ENCODE peak calls at places on chromosome 20, in nine cellular contexts. A, S, Y, D, V, I, N, L and F are unnamed samples.

GRCh38 chr20:39563406-39563805 is 601.3 kb downstream of the DHX35 start:
- DNase-seq in A (no peak), S (no peak), Y (no peak), D (no peak), V (no peak), I (no peak), N (no peak), L (no peak), F (no peak)

GRCh38 chr20:53194891-53195290 is 222.7 kb downstream of the TSHZ2 start:
- DNase-seq in A (no peak), S (no peak), Y (no peak), D (no peak), V (no peak), I (no peak), N (no peak), L (no peak), F (no peak)

GRCh38 chr20:43925215-43925614 is 10.6 kb downstream of the TOX2 start:
- DNase-seq in A (peak), S (peak), Y (no peak), D (no peak), V (no peak), I (no peak), N (no peak), L (no peak), F (no peak)

GRCh38 chr20:44171775-44172571 is 15.0 kb downstream of the JPH2 start:
- DNase-seq in A (no peak), S (no peak), Y (no peak), D (no peak), V (no peak), I (no peak), N (no peak), L (no peak), F (no peak)

GRCh38 chr20:62196286-62196685 is 13.5 kb downstream of the MTG2 start:
- DNase-seq in A (no peak), S (no peak), Y (no peak), D (no peak), V (no peak), I (no peak), N (no peak), L (no peak), F (no peak)

GRCh38 chr20:42492998-42493397 is 696.7 kb downstream of the PTPRT start:
- DNase-seq in A (no peak), S (no peak), Y (no peak), D (no peak), V (no peak), I (no peak), N (no peak), L (no peak), F (no peak)

GRCh38 chr20:14800743-14801425 is 463.5 kb upstream of the FLRT3 start:
- DNase-seq in A (no peak), S (no peak), Y (no peak), D (no peak), V (no peak), I (no peak), N (no peak), L (no peak), F (no peak)

GRCh38 chr20:8335796-8336195 is 203.7 kb downstream of the PLCB1 start:
- DNase-seq in A (no peak), S (no peak), Y (no peak), D (no peak), V (no peak), I (no peak), N (no peak), L (no peak), F (no peak)

GRCh38 chr20:48912065-48912464 is 9.4 kb upstream of the ARFGEF2 start:
- DNase-seq in A (no peak), S (no peak), Y (no peak), D (no peak), V (no peak), I (no peak), N (no peak), L (no peak), F (no peak)

GRCh38 chr20:63739129-63740069 is at the start of gene SLC2A4RG:
- DNase-seq in A (peak), S (no peak), Y (peak), D (peak), V (no peak), I (peak), N (peak), L (peak), F (peak)

GRCh38 chr20:17747431-17747846 is 47.7 kb downstream of the BANF2 start:
- DNase-seq in A (no peak), S (no peak), Y (peak), D (peak), V (peak), I (no peak), N (no peak), L (peak), F (peak)

GRCh38 chr20:64115171-64115911 is 8.0 kb upstream of the NPBWR2 start:
- DNase-seq in A (peak), S (no peak), Y (no peak), D (no peak), V (no peak), I (no peak), N (no peak), L (no peak), F (no peak)

GRCh38 chr20:4691753-4692152 is 30.0 kb upstream of the PRND start:
- DNase-seq in A (no peak), S (no peak), Y (no peak), D (no peak), V (no peak), I (no peak), N (no peak), L (no peak), F (no peak)

GRCh38 chr20:35134472-35134871 is 12.7 kb downstream of the EDEM2 start:
- DNase-seq in A (no peak), S (no peak), Y (no peak), D (no peak), V (no peak), I (peak), N (no peak), L (no peak), F (no peak)

GRCh38 chr20:14885661-14886060 is 548.2 kb upstream of the FLRT3 start:
- DNase-seq in A (no peak), S (no peak), Y (no peak), D (no peak), V (no peak), I (no peak), N (no peak), L (no peak), F (no peak)

GRCh38 chr20:2879148-2879547 is 5.9 kb downstream of the PTPRA start:
- DNase-seq in A (no peak), S (no peak), Y (peak), D (peak), V (no peak), I (no peak), N (no peak), L (peak), F (peak)

GRCh38 chr20:63326314-63327228 is 33.6 kb downstream of the COL20A1 start:
- DNase-seq in A (peak), S (no peak), Y (no peak), D (no peak), V (no peak), I (peak), N (no peak), L (no peak), F (no peak)

GRCh38 chr20:7361321-7361720 is 578.9 kb downstream of the HAO1 start:
- DNase-seq in A (no peak), S (no peak), Y (no peak), D (no peak), V (no peak), I (peak), N (no peak), L (no peak), F (no peak)

GRCh38 chr20:45429618-45430017 is 13.7 kb downstream of the PIGT start:
- DNase-seq in A (no peak), S (no peak), Y (no peak), D (no peak), V (no peak), I (no peak), N (no peak), L (no peak), F (no peak)

GRCh38 chr20:19858972-19859371 is 100.9 kb downstream of the RIN2 start:
- DNase-seq in A (no peak), S (no peak), Y (no peak), D (peak), V (no peak), I (no peak), N (no peak), L (no peak), F (no peak)

GRCh38 chr20:13865825-13866351 is 81.1 kb downstream of the NDUFAF5 start:
- DNase-seq in A (no peak), S (no peak), Y (peak), D (peak), V (no peak), I (no peak), N (no peak), L (no peak), F (peak)

GRCh38 chr20:46004813-46005505 is 3.7 kb upstream of the MMP9 start:
- DNase-seq in A (no peak), S (no peak), Y (no peak), D (no peak), V (peak), I (no peak), N (no peak), L (peak), F (peak)

GRCh38 chr20:64104667-64105451 is 2.5 kb downstream of the NPBWR2 start:
- DNase-seq in A (peak), S (no peak), Y (no peak), D (no peak), V (no peak), I (peak), N (no peak), L (no peak), F (no peak)

GRCh38 chr20:17571153-17571527 is 1.3 kb downstream of the DSTN start:
- DNase-seq in A (no peak), S (no peak), Y (peak), D (no peak), V (no peak), I (no peak), N (no peak), L (no peak), F (no peak)

GRCh38 chr20:5654557-5654956 is 95.6 kb upstream of the SHLD1 start:
- DNase-seq in A (no peak), S (no peak), Y (peak), D (peak), V (peak), I (no peak), N (no peak), L (peak), F (peak)

GRCh38 chr20:17972121-17972520 is 3.3 kb downstream of the MGME1 start:
- DNase-seq in A (no peak), S (no peak), Y (no peak), D (no peak), V (no peak), I (no peak), N (no peak), L (no peak), F (no peak)

GRCh38 chr20:44218441-44218840 is 7.9 kb upstream of the OSER1 start:
- DNase-seq in A (no peak), S (no peak), Y (no peak), D (no peak), V (no peak), I (no peak), N (no peak), L (no peak), F (no peak)

GRCh38 chr20:20465259-20465658 is 97.4 kb downstream of the INSM1 start:
- DNase-seq in A (no peak), S (no peak), Y (no peak), D (no peak), V (no peak), I (no peak), N (no peak), L (no peak), F (no peak)

GRCh38 chr20:63587781-63588591 is 13.9 kb upstream of the HELZ2 start:
- DNase-seq in A (no peak), S (no peak), Y (peak), D (no peak), V (no peak), I (no peak), N (no peak), L (no peak), F (no peak)

GRCh38 chr20:60427516-60427915 is 469.3 kb downstream of the CDH26 start:
- DNase-seq in A (no peak), S (no peak), Y (no peak), D (no peak), V (no peak), I (no peak), N (no peak), L (no peak), F (no peak)

GRCh38 chr20:41176711-41177552 is 39.6 kb downstream of the PLCG1 start:
- DNase-seq in A (no peak), S (no peak), Y (no peak), D (no peak), V (no peak), I (peak), N (no peak), L (no peak), F (no peak)

GRCh38 chr20:3677733-3678132 is 4.1 kb downstream of the ADAM33 start:
- DNase-seq in A (no peak), S (no peak), Y (peak), D (no peak), V (no peak), I (peak), N (no peak), L (no peak), F (no peak)